ENCODE peak calls at places on chromosomes 16 and 17, in six cellular contexts. H, G, K, X, Q and F are unnamed samples.

GRCh38 chr16:75265911-75266701 is 14.7 kb upstream of the BCAR1 start:
- DNase-seq in H (no peak), G (peak; percentile 84), K (peak; percentile 85), X (peak; percentile 71), Q (peak; percentile 95), F (no peak)

GRCh38 chr16:23206986-23207385 is 24.4 kb downstream of the SCNN1G start:
- DNase-seq in H (no peak), G (no peak), K (no peak), X (no peak), Q (no peak), F (no peak)

GRCh38 chr16:29876578-29877249 is 13.7 kb upstream of the CDIPT start:
- DNase-seq in H (no peak), G (no peak), K (no peak), X (no peak), Q (peak; percentile 53), F (no peak)

GRCh38 chr16:67406628-67407027 is 9.6 kb downstream of the ZDHHC1 start:
- DNase-seq in H (no peak), G (no peak), K (no peak), X (peak; percentile 75), Q (no peak), F (no peak)

GRCh38 chr16:14564881-14565687 is 65.0 kb downstream of the PARN start:
- DNase-seq in H (no peak), G (peak; percentile 34), K (no peak), X (peak; percentile 87), Q (no peak), F (no peak)

GRCh38 chr17:47763913-47764582 is 31.0 kb downstream of the TBX21 start:
- DNase-seq in H (no peak), G (no peak), K (no peak), X (no peak), Q (no peak), F (no peak)

GRCh38 chr16:88695218-88695617 is 8.9 kb upstream of the SNAI3 start:
- DNase-seq in H (no peak), G (no peak), K (no peak), X (no peak), Q (no peak), F (no peak)

GRCh38 chr17:43020789-43021738 is 1.1 kb downstream of the VAT1 start:
- DNase-seq in H (no peak), G (peak; percentile 63), K (peak; percentile 89), X (peak; percentile 72), Q (peak; percentile 89), F (peak; percentile 84)

GRCh38 chr16:80720759-80721470 is 83.5 kb downstream of the CDYL2 start:
- DNase-seq in H (no peak), G (no peak), K (no peak), X (peak; percentile 10), Q (no peak), F (no peak)

GRCh38 chr17:4310349-4311060 is 46.7 kb upstream of the ANKFY1 start:
- DNase-seq in H (no peak), G (peak; percentile 90), K (no peak), X (peak; percentile 80), Q (no peak), F (no peak)

GRCh38 chr16:77171750-77172635 is 19.0 kb upstream of the MON1B start:
- DNase-seq in H (no peak), G (peak; percentile 66), K (peak; percentile 65), X (peak; percentile 76), Q (peak; percentile 55), F (peak; percentile 69)

GRCh38 chr17:77319211-77320031 is 178.7 kb downstream of the SEC14L1 start:
- DNase-seq in H (no peak), G (no peak), K (peak; percentile 95), X (no peak), Q (peak; percentile 91), F (peak; percentile 93)

GRCh38 chr17:27968206-27968732 is 74.2 kb upstream of the NLK start:
- DNase-seq in H (no peak), G (no peak), K (no peak), X (no peak), Q (peak; percentile 90), F (no peak)

GRCh38 chr17:76063880-76064546 is 8.3 kb downstream of the SRP68 start:
- DNase-seq in H (no peak), G (no peak), K (no peak), X (no peak), Q (no peak), F (no peak)

GRCh38 chr17:71709271-71709670 is 411.5 kb upstream of the SOX9 start:
- DNase-seq in H (no peak), G (no peak), K (no peak), X (no peak), Q (no peak), F (no peak)

GRCh38 chr16:56910654-56911539 is 21.0 kb upstream of the HERPUD1 start:
- DNase-seq in H (no peak), G (no peak), K (no peak), X (no peak), Q (no peak), F (peak; percentile 93)

GRCh38 chr16:28873543-28874201 is 4.6 kb upstream of the ATP2A1 start:
- DNase-seq in H (no peak), G (no peak), K (peak; percentile 73), X (no peak), Q (peak; percentile 85), F (peak; percentile 51)

GRCh38 chr17:45855691-45856315 is 11.1 kb downstream of the SPPL2C start:
- DNase-seq in H (no peak), G (no peak), K (no peak), X (no peak), Q (no peak), F (no peak)

GRCh38 chr16:11295672-11296071 is 14.5 kb upstream of the PRM1 start:
- DNase-seq in H (no peak), G (no peak), K (no peak), X (no peak), Q (no peak), F (no peak)

GRCh38 chr17:50545306-50545705 is 1.7 kb upstream of the SPATA20 start:
- DNase-seq in H (no peak), G (no peak), K (no peak), X (no peak), Q (no peak), F (no peak)

GRCh38 chr17:50546701-50547034 is 306 bp upstream of the SPATA20 start:
- DNase-seq in H (no peak), G (no peak), K (no peak), X (no peak), Q (no peak), F (no peak)

GRCh38 chr17:50547736-50548083 is 736 bp downstream of the SPATA20 start:
- DNase-seq in H (no peak), G (no peak), K (no peak), X (no peak), Q (no peak), F (no peak)

GRCh38 chr17:50548831-50549230 is 1.9 kb downstream of the SPATA20 start:
- DNase-seq in H (no peak), G (no peak), K (no peak), X (no peak), Q (no peak), F (no peak)

GRCh38 chr17:50547035-50547735 is at the start of gene SPATA20:
- DNase-seq in H (peak; percentile 47), G (peak; percentile 88), K (peak; percentile 89), X (peak; percentile 84), Q (peak; percentile 84), F (peak; percentile 90)
- TF ChIP-seq POLR2A in H (peak; percentile 94), G (peak; percentile 89), K (peak; percentile 83), X (peak; percentile 92), Q (no peak), F (peak; percentile 64)

GRCh38 chr16:12470311-12471229 is 333.1 kb downstream of the CPPED1 start:
- DNase-seq in H (no peak), G (no peak), K (no peak), X (peak; percentile 57), Q (no peak), F (no peak)
- TF ChIP-seq MAX in H (no peak), G (no peak), K (no peak), X (no peak), Q (no peak), F (no peak)

GRCh38 chr16:64627781-64628180 is 494.1 kb downstream of the CDH11 start:
- DNase-seq in H (no peak), G (no peak), K (no peak), X (no peak), Q (no peak), F (no peak)
- TF ChIP-seq MYC in H (no peak), G (no peak), K (no peak), X (no peak), Q (no peak), F (no peak)

DNA sequence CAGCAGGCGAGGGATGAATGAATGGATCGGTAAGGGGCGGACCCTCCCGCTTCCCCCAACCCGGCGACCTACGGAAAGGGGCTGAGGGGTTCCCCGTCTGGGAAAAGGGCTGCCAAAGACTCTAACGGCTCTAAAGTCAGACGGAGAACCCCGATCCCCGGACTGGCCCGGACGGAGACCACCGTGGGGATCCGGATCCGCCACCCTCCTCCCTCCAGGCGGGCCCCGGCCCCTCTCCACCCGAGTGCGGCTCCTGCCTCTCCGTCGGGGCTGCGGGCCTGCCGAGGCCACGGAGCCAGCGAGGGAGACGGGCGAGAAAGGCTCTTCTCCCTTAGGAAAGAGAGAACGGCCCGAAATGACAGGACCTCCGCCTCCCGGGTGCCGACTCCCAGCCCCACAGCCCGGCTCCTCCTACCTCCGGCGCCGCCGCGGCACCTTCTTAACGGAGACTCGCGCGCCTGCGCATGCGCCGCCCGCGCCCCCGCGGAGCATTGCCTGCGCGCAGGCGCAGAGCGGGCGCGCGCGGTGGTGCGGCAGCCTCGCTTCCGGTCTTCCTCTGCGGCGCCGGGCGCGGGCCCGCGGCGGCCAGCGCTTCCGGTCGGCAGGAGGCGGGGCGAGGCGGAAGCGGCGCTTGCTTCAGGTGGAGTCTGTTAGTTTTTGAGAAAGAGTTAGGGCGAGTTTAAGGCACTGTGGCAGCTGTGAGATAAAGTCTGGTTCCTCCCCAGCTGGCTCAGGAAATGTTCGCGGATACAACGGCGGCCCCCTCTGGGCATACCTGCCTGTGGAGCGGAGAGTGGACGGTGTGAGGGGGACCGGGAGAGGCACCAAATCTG is at the start of gene SLX4:
- DNase-seq in H (no peak), G (peak; percentile 84), K (peak; percentile 98), X (peak; percentile 91), Q (peak; percentile 99), F (peak; percentile 91)
- TF ChIP-seq POLR2A in H (peak; percentile 88), G (peak; percentile 79), K (peak; percentile 71), X (peak; percentile 79), Q (peak; percentile 79), F (peak; percentile 74)